ENCODE peak calls at places on chromosomes 11 and 22, in nine cellular contexts. P is transverse colon, T is body of pancreas, M is heart right ventricle, V is prostate gland, R is cardiac muscle cell, Q is right atrium auricular region, C is PC-3, Y is sigmoid colon. Z is an unnamed sample. For H3K9me3, the result is how much of the 10 kb centered on the place peaks cover.

GRCh38 chr11:67213251-67213650 is 53.0 kb upstream of the GRK2 start:
- DNase-seq in Y (no peak), V (no peak), P (no peak), C (no peak), T (no peak), R (no peak), M (no peak), Q (no peak), Z (no peak)

GRCh38 chr11:116553482-116553881 is 219.3 kb downstream of the BUD13 start:
- DNase-seq in V (no peak), C (no peak), M (no peak), R (no peak), T (no peak), Q (no peak), P (no peak), Y (no peak), Z (no peak)

GRCh38 chr11:121321614-121322243 is 29.2 kb downstream of the SC5D start:
- DNase-seq in C (peak), T (no peak), Y (no peak), R (peak), V (peak), Q (no peak), P (peak), M (no peak), Z (no peak)

GRCh38 chr11:18013790-18014507 is 1.1 kb upstream of the SERGEF start:
- DNase-seq in V (no peak), Q (no peak), P (peak), M (no peak), Y (no peak), T (peak), C (no peak), R (peak), Z (no peak)

GRCh38 chr22:35464399-35464798 is 64.5 kb downstream of the MCM5 start:
- DNase-seq in Y (no peak), Q (no peak), P (no peak), T (no peak), R (no peak), V (no peak), M (no peak), C (no peak), Z (no peak)

GRCh38 chr11:46006418-46007070 is 84.1 kb downstream of the LARGE2 start:
- DNase-seq in Y (no peak), P (no peak), C (peak), T (no peak), Q (no peak), V (peak), M (no peak), R (peak), Z (peak)

GRCh38 chr11:70193411-70194292 is 9.4 kb upstream of the FADD start:
- DNase-seq in P (no peak), R (no peak), Q (no peak), V (no peak), T (no peak), M (no peak), Y (no peak), C (no peak), Z (no peak)

GRCh38 chr11:37505406-37505805 is 907.4 kb upstream of the RAG2 start:
- DNase-seq in P (no peak), V (no peak), C (peak), Q (no peak), T (no peak), M (no peak), Y (no peak), R (no peak), Z (no peak)

GRCh38 chr22:25774575-25775026 is 32.6 kb downstream of the MYO18B start:
- DNase-seq in R (no peak), C (peak), M (no peak), T (no peak), V (no peak), Y (no peak), P (no peak), Q (no peak), Z (no peak)

GRCh38 chr11:44622190-44622650 is 56.8 kb downstream of the CD82 start:
- DNase-seq in P (peak), V (no peak), T (peak), C (no peak), Y (peak), R (no peak), M (no peak), Q (peak), Z (no peak)

GRCh38 chr22:28024422-28024888 is 105.4 kb upstream of the PITPNB start:
- DNase-seq in M (no peak), T (peak), C (no peak), Q (peak), Y (peak), P (no peak), V (no peak), R (no peak), Z (no peak)

GRCh38 chr11:2862950-2863618 is 22.5 kb downstream of the CDKN1C start:
- DNase-seq in T (no peak), V (no peak), P (no peak), Y (no peak), R (no peak), M (no peak), C (peak), Q (no peak), Z (no peak)

GRCh38 chr11:67119577-67120391 is 721 bp downstream of the KDM2A start:
- DNase-seq in T (peak), M (peak), C (peak), Q (no peak), V (peak), Y (peak), R (peak), P (peak), Z (peak)

GRCh38 chr22:44116331-44116730 is 64.4 kb upstream of the PARVG start:
- DNase-seq in M (no peak), P (no peak), T (no peak), Q (no peak), C (no peak), Y (peak), V (no peak), R (no peak), Z (no peak)

GRCh38 chr11:122267602-122268001 is 151.6 kb upstream of the BLID start:
- DNase-seq in Y (no peak), M (no peak), Q (no peak), R (peak), C (peak), V (no peak), P (no peak), T (no peak), Z (no peak)

GRCh38 chr11:65426839-65427690 is 4.5 kb downstream of the NEAT1 start:
- DNase-seq in P (peak), C (peak), R (no peak), M (no peak), Y (peak), V (peak), Q (peak), T (peak), Z (peak)

GRCh38 chr22:29799217-29799680 is 32.1 kb downstream of the UQCR10 start:
- DNase-seq in Q (peak), Y (peak), R (no peak), T (peak), V (peak), M (peak), P (peak), C (peak), Z (peak)
- H3K4me3 ChIP-seq in Q (no peak), Y (no peak), R (no peak), T (no peak), V (peak), M (peak), P (no peak), C (peak), Z (no peak)

GRCh38 chr11:26042113-26042512 is 289.8 kb upstream of the ANO3 start:
- DNase-seq in P (no peak), V (no peak), M (no peak), T (no peak), C (no peak), Y (no peak), Q (no peak), R (no peak), Z (no peak)

GRCh38 chr11:26044389-26044788 is 287.5 kb upstream of the ANO3 start:
- DNase-seq in R (no peak), P (no peak), M (no peak), V (no peak), Y (no peak), C (no peak), Q (no peak), T (no peak), Z (no peak)

GRCh38 chr11:26045082-26045481 is 286.8 kb upstream of the ANO3 start:
- DNase-seq in R (no peak), Q (no peak), C (peak), V (no peak), M (no peak), P (no peak), Y (no peak), T (no peak), Z (no peak)

GRCh38 chr11:26040339-26040738 is 291.6 kb upstream of the ANO3 start:
- DNase-seq in C (no peak), P (no peak), Q (no peak), Y (no peak), V (no peak), R (no peak), T (no peak), M (no peak), Z (no peak)

DNA sequence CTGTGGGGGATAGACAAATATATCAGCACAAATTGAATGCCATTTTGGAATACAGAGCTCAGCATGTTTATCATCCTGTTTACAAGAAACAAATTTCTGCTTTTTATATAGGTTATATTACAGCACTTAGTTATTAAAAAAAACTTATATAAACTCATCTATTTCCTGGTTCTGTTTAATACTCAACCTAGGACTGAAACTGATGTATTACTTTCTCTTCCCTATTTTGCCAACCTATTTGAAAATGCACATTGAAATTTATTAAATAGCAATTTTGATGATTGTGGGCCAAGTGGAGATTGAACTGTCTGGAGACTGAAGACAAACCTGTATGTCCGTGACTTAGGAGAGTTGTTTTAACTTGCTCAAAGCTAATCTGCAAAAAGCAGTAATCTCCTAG is 288.3 kb upstream of the ANO3 start:
- DNase-seq in M (no peak), T (no peak), V (no peak), R (no peak), Y (no peak), P (no peak), Q (no peak), C (no peak), Z (no peak)
- H3K9me3 ChIP-seq in M (under half), T (under half), V (under half), R (under half), Y (under half), P (under half), Q (under half), C (under half), Z (under half)

GRCh38 chr11:1382831-1383607 is 6.7 kb upstream of the BRSK2 start:
- DNase-seq in Y (peak), R (peak), Q (peak), P (peak), T (peak), V (peak), C (peak), M (peak), Z (peak)
- TF ChIP-seq CTCF in Y (no peak), R (no peak), Q (no peak), P (no peak), T (no peak), V (no peak), C (no peak), M (peak), Z (no peak)

GRCh38 chr11:95232666-95233065 is 1.7 kb upstream of the SESN3 start:
- DNase-seq in M (no peak), Q (no peak), T (no peak), Y (no peak), R (no peak), C (no peak), V (no peak), P (no peak), Z (no peak)
- H3K4me3 ChIP-seq in M (peak), Q (peak), T (no peak), Y (peak), R (peak), C (no peak), V (peak), P (peak), Z (no peak)

GRCh38 chr22:49325531-49326395 is 501.9 kb downstream of the BRD1 start:
- DNase-seq in T (no peak), Q (peak), V (no peak), P (no peak), R (no peak), C (no peak), Y (peak), M (no peak), Z (no peak)

GRCh38 chr22:49328076-49328475 is 499.6 kb downstream of the BRD1 start:
- DNase-seq in V (no peak), M (no peak), P (peak), Q (no peak), Y (peak), R (no peak), C (no peak), T (no peak), Z (no peak)

GRCh38 chr22:49326558-49326957 is 501.1 kb downstream of the BRD1 start:
- DNase-seq in V (no peak), P (no peak), R (no peak), Y (no peak), Q (no peak), C (no peak), M (no peak), T (no peak), Z (no peak)

GRCh38 chr22:49328630-49329405 is 498.9 kb downstream of the BRD1 start:
- DNase-seq in V (no peak), R (no peak), P (no peak), M (no peak), C (no peak), Q (peak), T (no peak), Y (no peak), Z (no peak)

DNA sequence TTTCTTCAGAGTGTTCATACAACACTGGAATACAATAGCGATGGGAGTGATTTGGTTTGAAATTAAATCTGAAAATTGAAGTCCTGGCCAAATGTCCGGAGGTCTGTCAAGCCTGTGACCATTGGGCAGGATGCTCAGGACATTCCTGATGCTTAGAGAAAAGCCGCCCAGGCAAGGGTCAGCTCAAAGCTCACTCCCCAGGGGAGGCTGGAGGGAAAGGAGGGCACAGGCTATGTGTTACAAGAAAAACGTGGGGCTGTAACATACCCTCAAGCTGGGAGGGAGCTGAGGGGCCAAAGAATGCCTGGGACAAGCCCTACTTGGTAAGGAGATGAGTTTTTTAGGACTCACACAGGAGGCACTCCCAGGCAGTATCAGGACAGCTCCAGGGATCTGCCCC is 500.3 kb downstream of the BRD1 start:
- DNase-seq in Q (peak), Y (no peak), P (no peak), M (no peak), V (no peak), C (no peak), R (no peak), T (no peak), Z (no peak)
- H3K9me3 ChIP-seq in Q (under half), Y (under half), P (under half), M (under half), V (under half), C (under half), R (under half), T (under half), Z (under half)

GRCh38 chr11:126186708-126187481 is 24.6 kb downstream of the RPUSD4 start:
- DNase-seq in M (no peak), Y (no peak), C (no peak), V (no peak), T (no peak), Q (no peak), P (no peak), R (no peak), Z (no peak)
- TF ChIP-seq CTCF in M (peak), Y (no peak), C (peak), V (no peak), T (no peak), Q (no peak), P (no peak), R (peak), Z (no peak)

DNA sequence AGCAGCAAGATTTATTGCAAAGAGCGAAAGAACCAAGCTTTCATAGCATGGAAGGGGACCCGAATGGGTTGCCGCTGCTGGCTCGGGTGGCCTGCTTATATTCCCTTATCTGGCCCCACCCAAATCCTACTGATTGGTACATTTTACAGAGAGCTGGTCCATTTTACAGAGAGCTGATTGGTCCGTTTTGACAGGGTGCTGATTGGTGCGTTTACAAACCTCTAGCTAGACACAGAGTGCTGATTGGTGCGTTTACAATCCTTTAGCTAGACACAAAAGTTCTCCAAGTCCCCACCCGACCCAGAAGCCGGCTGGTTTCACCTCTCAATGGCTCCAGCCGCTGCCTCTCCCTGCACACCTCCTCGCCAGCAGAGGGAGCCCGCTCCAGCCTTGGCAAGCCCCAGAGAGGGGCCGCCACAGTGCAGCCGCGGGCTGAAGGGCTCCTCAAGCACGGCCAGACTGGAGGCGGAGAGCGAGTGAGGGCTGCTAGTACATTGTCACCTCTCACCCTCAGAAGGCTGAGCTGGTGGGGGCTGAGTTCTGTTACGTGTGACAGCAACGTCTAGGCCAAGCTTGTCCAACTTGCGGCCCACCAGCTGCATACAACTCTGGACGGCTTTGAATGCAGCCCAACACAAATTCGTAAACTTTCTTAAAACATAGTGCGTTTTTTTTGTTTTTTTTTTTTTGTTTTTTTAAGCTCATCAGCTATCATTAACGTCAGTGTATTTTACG is 8.7 kb downstream of the PTH start:
- DNase-seq in T (peak), C (no peak), M (peak), V (no peak), Q (no peak), Y (no peak), R (peak), P (peak), Z (peak)
- H3K4me3 ChIP-seq in T (no peak), C (no peak), M (peak), V (no peak), Q (no peak), Y (no peak), R (no peak), P (no peak), Z (no peak)

GRCh38 chr11:94814238-94814976 is 46.3 kb downstream of the AMOTL1 start:
- DNase-seq in M (no peak), C (no peak), Y (peak), Q (no peak), T (no peak), V (no peak), P (no peak), R (no peak), Z (no peak)
- H3K9me3 ChIP-seq in M (under half), C (under half), Y (under half), Q (under half), T (under half), V (under half), P (under half), R (under half), Z (under half)

GRCh38 chr11:20669833-20670684 is 673 bp downstream of the NELL1 start:
- DNase-seq in P (no peak), T (no peak), Y (no peak), R (peak), V (no peak), C (no peak), Q (no peak), M (no peak), Z (no peak)

GRCh38 chr11:20670932-20671403 is 1.6 kb downstream of the NELL1 start:
- DNase-seq in P (no peak), V (no peak), R (no peak), Q (no peak), C (no peak), Y (no peak), T (no peak), M (no peak), Z (no peak)

GRCh38 chr11:20672575-20672974 is 3.2 kb downstream of the NELL1 start:
- DNase-seq in R (peak), P (no peak), Y (no peak), V (no peak), M (no peak), C (peak), Q (no peak), T (no peak), Z (no peak)

GRCh38 chr11:20668844-20669832 is at the start of gene NELL1:
- DNase-seq in Q (no peak), Y (no peak), V (no peak), M (no peak), T (no peak), C (no peak), P (no peak), R (peak), Z (no peak)

DNA sequence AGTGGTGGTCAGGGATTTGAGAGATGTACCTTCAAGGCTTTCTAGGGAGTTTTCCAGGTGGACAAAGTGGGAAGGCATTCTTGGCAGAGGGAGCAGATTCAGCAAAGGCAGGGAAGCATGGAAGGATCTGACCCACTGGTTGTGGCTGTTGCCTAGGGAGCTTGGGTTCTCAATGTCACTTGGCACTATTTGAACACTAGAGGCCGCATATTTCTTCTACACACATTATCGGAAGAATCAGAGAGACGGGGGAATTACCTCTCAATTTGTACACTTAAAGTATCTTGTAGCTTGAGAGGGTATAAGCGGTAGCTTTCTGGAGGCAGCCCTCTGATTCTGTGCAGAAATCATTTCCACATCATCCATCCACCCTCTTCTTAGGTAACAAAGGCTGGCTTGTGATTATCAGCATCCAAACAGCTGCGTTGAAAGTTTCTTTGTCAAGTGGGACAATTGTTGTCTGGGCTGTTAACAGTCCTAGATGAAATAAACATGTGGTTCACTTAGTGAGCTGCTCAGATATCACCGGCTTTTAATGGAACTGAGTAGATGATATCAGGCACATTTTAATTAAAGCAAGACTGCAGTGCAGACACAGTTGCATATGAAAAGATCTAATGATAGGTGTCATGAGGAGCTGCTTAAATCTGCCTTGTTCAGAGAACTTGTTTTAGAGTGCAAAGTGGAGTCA is 2.6 kb downstream of the NELL1 start:
- DNase-seq in C (peak), T (no peak), P (no peak), R (peak), Y (no peak), M (no peak), V (no peak), Q (no peak), Z (no peak)
- TF ChIP-seq CTCF in C (peak), T (no peak), P (no peak), R (peak), Y (no peak), M (no peak), V (no peak), Q (no peak), Z (no peak)

GRCh38 chr22:38201371-38201717 is 450 bp upstream of the MAFF start:
- DNase-seq in T (no peak), R (no peak), V (no peak), Y (no peak), M (no peak), Q (no peak), C (no peak), P (no peak), Z (no peak)
- H3K4me3 ChIP-seq in T (no peak), R (peak), V (peak), Y (peak), M (peak), Q (peak), C (peak), P (peak), Z (peak)

Z was measured in mucosa of descending colon.